ENCODE peak calls at places on chromosomes 4 and X, in seven cellular contexts. U is foreskin fibroblast, W is thoracic aorta, P is H9, Y is endothelial cell, X is astrocyte, Z is dorsolateral prefrontal cortex. V is an unnamed sample.

GRCh38 chr4:78634011-78634664 is 82.6 kb downstream of the ANXA3 start:
- DNase-seq in U (no peak), W (peak; percentile 38), P (no peak), Y (no peak), X (peak; percentile 47), Z (peak; percentile 56), V (no peak)

GRCh38 chrX:108091878-108092291 is 307 bp downstream of the ATG4A start:
- DNase-seq in U (no peak), W (no peak), P (no peak), Y (no peak), X (no peak), Z (no peak), V (no peak)

GRCh38 chr4:146981651-146982050 is 36.0 kb upstream of the TTC29 start:
- DNase-seq in U (peak; percentile 12), W (no peak), P (no peak), Y (no peak), X (peak; percentile 22), Z (no peak), V (no peak)

GRCh38 chr4:168636506-168637176 is 139.8 kb downstream of the PALLD start:
- DNase-seq in U (peak; percentile 72), W (no peak), P (no peak), Y (no peak), X (peak; percentile 88), Z (no peak), V (no peak)

GRCh38 chr4:106569151-106570029 is 200.8 kb upstream of the GIMD1 start:
- DNase-seq in U (peak; percentile 28), W (no peak), P (no peak), Y (no peak), X (peak; percentile 36), Z (no peak), V (peak; percentile 39)

GRCh38 chrX:10569946-10570345 is 50.4 kb downstream of the MID1 start:
- DNase-seq in U (no peak), W (peak; percentile 2), P (no peak), Y (no peak), X (peak; percentile 58), Z (no peak), V (no peak)

GRCh38 chrX:74325130-74326059 is 21.4 kb downstream of the ZCCHC13 start:
- DNase-seq in U (no peak), W (no peak), P (peak; percentile 94), Y (peak; percentile 7), X (no peak), Z (no peak), V (no peak)

GRCh38 chr4:102623622-102624021 is 122.5 kb downstream of the NFKB1 start:
- DNase-seq in U (no peak), W (no peak), P (peak; percentile 41), Y (no peak), X (peak; percentile 61), Z (no peak), V (no peak)

GRCh38 chr4:28469387-28469786 is 1608.7 kb downstream of the STIM2 start:
- DNase-seq in U (no peak), W (no peak), P (no peak), Y (no peak), X (no peak), Z (no peak), V (no peak)

GRCh38 chr4:24214796-24215195 is 324.9 kb upstream of the PPARGC1A start:
- DNase-seq in U (no peak), W (no peak), P (no peak), Y (no peak), X (no peak), Z (no peak), V (no peak)

GRCh38 chr4:73735231-73735630 is 5.1 kb upstream of the CXCL8 start:
- DNase-seq in U (peak; percentile 47), W (no peak), P (no peak), Y (no peak), X (peak; percentile 57), Z (no peak), V (no peak)

GRCh38 chrX:139905041-139905440 is 27.8 kb downstream of the ATP11C start:
- DNase-seq in U (no peak), W (no peak), P (no peak), Y (no peak), X (peak; percentile 18), Z (no peak), V (no peak)

GRCh38 chrX:13212191-13212651 is 107.6 kb downstream of the ATXN3L start:
- DNase-seq in U (no peak), W (no peak), P (no peak), Y (no peak), X (no peak), Z (no peak), V (no peak)

GRCh38 chrX:10022580-10023245 is 55.6 kb downstream of the CLDN34 start:
- DNase-seq in U (no peak), W (no peak), P (no peak), Y (no peak), X (peak; percentile 82), Z (no peak), V (no peak)

GRCh38 chr4:156656911-156657310 is 314.7 kb downstream of the PDGFC start:
- DNase-seq in U (no peak), W (no peak), P (no peak), Y (no peak), X (no peak), Z (no peak), V (peak; percentile 31)

GRCh38 chr4:153790962-153791551 is 2.2 kb upstream of the SFRP2 start:
- DNase-seq in U (no peak), W (no peak), P (peak; percentile 91), Y (peak; percentile 68), X (no peak), Z (peak; percentile 42), V (no peak)

GRCh38 chr4:113534698-113535097 is 226.8 kb downstream of the CAMK2D start:
- DNase-seq in U (no peak), W (no peak), P (no peak), Y (no peak), X (peak; percentile 37), Z (no peak), V (no peak)

GRCh38 chr4:40915318-40916217 is 165.8 kb downstream of the NSUN7 start:
- DNase-seq in U (no peak), W (no peak), P (no peak), Y (no peak), X (peak; percentile 67), Z (no peak), V (no peak)

GRCh38 chr4:54542540-54543041 is 115.2 kb upstream of the KIT start:
- DNase-seq in U (no peak), W (no peak), P (no peak), Y (no peak), X (no peak), Z (no peak), V (no peak)

GRCh38 chr4:178306565-178306964 is 864.3 kb upstream of the AGA start:
- DNase-seq in U (no peak), W (no peak), P (peak; percentile 46), Y (no peak), X (peak; percentile 40), Z (no peak), V (no peak)

GRCh38 chrX:72057844-72058243 is 73.9 kb downstream of the RTL5 start:
- DNase-seq in U (no peak), W (no peak), P (no peak), Y (no peak), X (no peak), Z (no peak), V (no peak)

GRCh38 chr4:41122775-41123174 is 91.6 kb downstream of the APBB2 start:
- DNase-seq in U (no peak), W (no peak), P (peak; percentile 73), Y (no peak), X (no peak), Z (no peak), V (no peak)

GRCh38 chr4:54332577-54332976 is 103.5 kb downstream of the PDGFRA start:
- DNase-seq in U (no peak), W (no peak), P (no peak), Y (no peak), X (no peak), Z (no peak), V (no peak)

GRCh38 chr4:15504041-15504440 is 34.4 kb downstream of the CC2D2A start:
- DNase-seq in U (no peak), W (no peak), P (no peak), Y (no peak), X (no peak), Z (no peak), V (no peak)

GRCh38 chr4:40550900-40551546 is 78.6 kb downstream of the RBM47 start:
- DNase-seq in U (no peak), W (no peak), P (no peak), Y (no peak), X (peak; percentile 34), Z (no peak), V (peak; percentile 19)

GRCh38 chrX:25079020-25079419 is 63.3 kb upstream of the ARX start:
- DNase-seq in U (no peak), W (no peak), P (no peak), Y (no peak), X (no peak), Z (no peak), V (no peak)

GRCh38 chr4:17614416-17615299 is at the start of gene MED28:
- DNase-seq in U (peak; percentile 93), W (peak; percentile 94), P (peak; percentile 94), Y (peak; percentile 90), X (peak; percentile 84), Z (peak; percentile 95), V (peak; percentile 88)

GRCh38 chr4:83282049-83282535 is 2.5 kb downstream of the COQ2 start:
- DNase-seq in U (peak; percentile 52), W (no peak), P (no peak), Y (peak; percentile 51), X (peak; percentile 15), Z (no peak), V (no peak)

GRCh38 chr4:177554966-177555574 is 112.8 kb upstream of the AGA start:
- DNase-seq in U (no peak), W (no peak), P (no peak), Y (peak; percentile 49), X (no peak), Z (no peak), V (no peak)

GRCh38 chr4:2378408-2378807 is 40.0 kb downstream of the ZFYVE28 start:
- DNase-seq in U (no peak), W (no peak), P (no peak), Y (no peak), X (no peak), Z (no peak), V (no peak)
- TF ChIP-seq CTCF in U (no peak), W (no peak), P (no peak), Y (no peak), X (no peak), Z (no peak), V (no peak)

DNA sequence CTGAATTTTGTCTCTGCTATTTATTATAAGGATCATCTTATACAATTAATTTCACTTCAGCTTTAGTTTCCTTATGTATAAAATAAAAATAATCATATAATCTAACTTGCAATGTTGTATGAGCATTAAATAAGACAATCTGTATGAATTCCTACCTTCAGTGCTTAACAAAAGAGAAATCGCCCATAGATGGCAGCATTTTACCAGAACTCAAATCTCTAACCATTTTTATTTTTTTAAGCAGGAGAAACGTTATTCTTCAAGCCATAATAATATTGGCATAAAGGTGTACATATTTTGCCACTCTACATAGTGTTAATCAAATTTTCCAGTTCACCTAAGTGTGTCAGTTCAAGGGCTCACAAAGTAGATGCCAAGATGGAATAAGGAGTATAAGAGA is 78.8 kb downstream of the TMEM47 start:
- DNase-seq in U (no peak), W (no peak), P (no peak), Y (no peak), X (peak; percentile 14), Z (no peak), V (peak; percentile 15)
- TF ChIP-seq CTCF in U (peak; percentile 12), W (peak; percentile 27), P (peak; percentile 75), Y (no peak), X (peak; percentile 27), Z (peak; percentile 37), V (peak; percentile 47)

GRCh38 chr4:823761-824460 is 2.0 kb downstream of the CPLX1 start:
- DNase-seq in U (no peak), W (no peak), P (no peak), Y (no peak), X (no peak), Z (no peak), V (no peak)
- TF ChIP-seq CTCF in U (no peak), W (no peak), P (no peak), Y (no peak), X (no peak), Z (no peak), V (no peak)

GRCh38 chrX:119758682-119759332 is 419 bp downstream of the SOWAHD start:
- DNase-seq in U (no peak), W (no peak), P (peak; percentile 34), Y (peak; percentile 4), X (no peak), Z (peak; percentile 45), V (no peak)
- TF ChIP-seq CTCF in U (no peak), W (no peak), P (peak; percentile 39), Y (no peak), X (no peak), Z (no peak), V (no peak)